ENCODE peak calls at places on chromosomes 2 and 18, in seven cellular contexts. W is astrocyte of the spinal cord, E is upper lobe of right lung, A is transverse colon, U is pancreas, V is left lung, T is WERI-Rb-1. O is an unnamed sample.

GRCh38 chr18:64717026-64717425 is 568.1 kb upstream of the LINC00305 start:
- DNase-seq in W (no peak), E (no peak), A (no peak), U (no peak), V (no peak), T (no peak), O (no peak)

GRCh38 chr2:20465716-20466391 is 19.0 kb downstream of the RHOB start:
- DNase-seq in W (no peak), E (peak), A (no peak), U (no peak), V (peak), T (peak), O (no peak)

GRCh38 chr2:170512271-170512670 is 202.9 kb upstream of the SP5 start:
- DNase-seq in W (no peak), E (no peak), A (no peak), U (no peak), V (no peak), T (peak), O (no peak)

GRCh38 chr2:95552911-95553310 is 38.9 kb upstream of the TRIM43 start:
- DNase-seq in W (peak), E (no peak), A (no peak), U (no peak), V (no peak), T (peak), O (peak)

GRCh38 chr2:237590272-237591020 is at the start of gene RAB17:
- DNase-seq in W (peak), E (peak), A (peak), U (peak), V (peak), T (no peak), O (no peak)

GRCh38 chr2:233448565-233448964 is 94.3 kb downstream of the DGKD start:
- DNase-seq in W (no peak), E (no peak), A (peak), U (no peak), V (peak), T (no peak), O (peak)

GRCh38 chr2:242047963-242048362 is 178.4 kb downstream of the RTP5 start:
- DNase-seq in W (no peak), E (no peak), A (no peak), U (peak), V (no peak), T (no peak), O (no peak)

GRCh38 chr18:62790836-62791772 is 75.8 kb downstream of the PHLPP1 start:
- DNase-seq in W (peak), E (no peak), A (no peak), U (no peak), V (no peak), T (no peak), O (peak)

GRCh38 chr2:170305711-170306110 is 127.8 kb downstream of the MYO3B start:
- DNase-seq in W (no peak), E (no peak), A (no peak), U (no peak), V (no peak), T (no peak), O (no peak)

GRCh38 chr2:153047220-153047619 is 328.8 kb downstream of the ARL6IP6 start:
- DNase-seq in W (no peak), E (no peak), A (no peak), U (no peak), V (no peak), T (no peak), O (no peak)

GRCh38 chr2:8682719-8683667 is 1.1 kb downstream of the ID2 start:
- DNase-seq in W (peak), E (no peak), A (peak), U (peak), V (peak), T (peak), O (peak)

GRCh38 chr2:144451443-144451842 is 68.5 kb downstream of the ZEB2 start:
- DNase-seq in W (no peak), E (no peak), A (no peak), U (no peak), V (no peak), T (no peak), O (no peak)

GRCh38 chr2:144447535-144447934 is 72.4 kb downstream of the ZEB2 start:
- DNase-seq in W (no peak), E (no peak), A (no peak), U (no peak), V (no peak), T (no peak), O (no peak)

GRCh38 chr2:144448389-144449027 is 71.4 kb downstream of the ZEB2 start:
- DNase-seq in W (no peak), E (no peak), A (no peak), U (no peak), V (no peak), T (no peak), O (no peak)

GRCh38 chr2:144446136-144446535 is 73.8 kb downstream of the ZEB2 start:
- DNase-seq in W (no peak), E (no peak), A (no peak), U (no peak), V (no peak), T (no peak), O (no peak)

DNA sequence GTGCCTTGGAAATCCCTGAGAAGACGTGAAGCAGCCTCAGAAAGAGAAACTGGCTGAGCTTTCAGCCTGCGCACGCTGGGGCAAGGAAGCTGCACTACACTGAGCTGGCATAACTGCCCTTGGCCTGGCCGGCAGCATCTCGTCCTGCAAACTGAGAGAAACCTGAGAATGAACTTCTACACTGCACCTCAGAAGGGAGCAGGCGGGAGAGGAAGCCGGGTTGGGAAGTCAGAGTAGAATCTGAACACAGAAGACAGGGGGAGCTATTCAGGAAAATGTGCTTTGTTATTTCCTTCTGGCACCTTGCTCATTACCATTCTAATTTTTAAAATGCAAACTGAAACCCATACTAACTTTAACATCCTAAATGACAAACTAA is 70.9 kb downstream of the ZEB2 start:
- DNase-seq in W (no peak), E (no peak), A (no peak), U (no peak), V (no peak), T (no peak), O (no peak)
- TF ChIP-seq CTCF in W (peak), E (no peak), A (peak), U (no peak), V (peak), T (peak), O (peak)

DNA sequence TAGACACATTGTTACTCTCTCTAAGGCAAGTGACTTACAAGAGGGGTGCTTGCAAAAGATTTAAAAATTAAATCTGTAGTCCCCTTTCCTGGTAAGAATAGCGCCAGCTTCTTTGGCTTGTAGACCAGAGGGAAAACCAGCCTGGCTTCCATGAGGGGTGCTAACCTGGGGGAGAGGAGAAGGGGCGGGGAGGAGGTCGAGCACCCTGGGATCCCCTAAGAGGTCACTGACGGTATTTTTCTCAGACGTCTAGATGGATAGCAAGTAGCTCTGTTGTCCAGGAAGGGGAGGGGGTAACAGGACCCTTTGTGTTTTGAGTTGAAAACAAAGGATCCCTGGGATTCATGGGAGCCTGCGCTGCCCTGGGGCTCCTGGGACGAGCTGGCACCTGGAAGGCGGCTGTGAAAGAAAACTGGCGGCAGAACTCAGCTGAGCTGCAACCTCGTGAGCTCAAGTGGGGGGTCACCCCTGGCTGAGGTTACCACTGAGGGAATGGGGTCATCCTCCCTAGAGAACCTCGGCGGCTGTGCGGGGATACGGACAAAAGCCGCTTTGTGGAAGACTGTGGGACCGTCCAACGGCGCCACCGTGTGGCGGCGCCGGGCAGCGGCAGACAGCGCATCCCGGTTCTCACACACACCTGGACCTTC is 37.8 kb upstream of the MRPL19 start:
- DNase-seq in W (peak), E (peak), A (peak), U (peak), V (peak), T (peak), O (peak)
- H3K4me3 ChIP-seq in W (peak), E (no peak), A (no peak), U (peak), V (no peak), T (peak), O (peak)

GRCh38 chr2:69208023-69208595 is 178.9 kb downstream of the GFPT1 start:
- DNase-seq in W (no peak), E (no peak), A (no peak), U (no peak), V (no peak), T (no peak), O (peak)
- TF ChIP-seq CTCF in W (peak), E (peak), A (no peak), U (no peak), V (no peak), T (peak), O (peak)

DNA sequence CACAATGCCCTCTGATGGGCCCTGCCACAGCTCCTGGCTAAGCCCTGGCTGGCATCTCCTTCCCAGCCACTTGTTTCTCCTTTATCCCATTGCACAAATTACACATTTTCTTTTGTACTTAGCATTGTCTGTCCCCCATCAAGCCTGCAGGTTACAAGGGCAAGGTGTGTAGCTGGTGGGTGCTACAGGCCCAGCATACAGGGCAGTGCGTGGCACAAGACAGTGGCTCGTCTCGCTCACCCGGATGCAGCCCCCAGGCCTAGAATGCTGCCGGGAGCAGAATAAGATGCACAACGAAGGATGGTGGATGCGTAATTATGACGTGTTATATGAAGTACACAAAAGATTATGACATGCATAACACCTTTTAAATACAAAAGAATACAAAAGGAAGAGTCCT is 87.6 kb downstream of the EIPR1 start:
- DNase-seq in W (no peak), E (no peak), A (no peak), U (no peak), V (no peak), T (no peak), O (no peak)
- H3K4me3 ChIP-seq in W (no peak), E (no peak), A (no peak), U (no peak), V (no peak), T (no peak), O (no peak)

DNA sequence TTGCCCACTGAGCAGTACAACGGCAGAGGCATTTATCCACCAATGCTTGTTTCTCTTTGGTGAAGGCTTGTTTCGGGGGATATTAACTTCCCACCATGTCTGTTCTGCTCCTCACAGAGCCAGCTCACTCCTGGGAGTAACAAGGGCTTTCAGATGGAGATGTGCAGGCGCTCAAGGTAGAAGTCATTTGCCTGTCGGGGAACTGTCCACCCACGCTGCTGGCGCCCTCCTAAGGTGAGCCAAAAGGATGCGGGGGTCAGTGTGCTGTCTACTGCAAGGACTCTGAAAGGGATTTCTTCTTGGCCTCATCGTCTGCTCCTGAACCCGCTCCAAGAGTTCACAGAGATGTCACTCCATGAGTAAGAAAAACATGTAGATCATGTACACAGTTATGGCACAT is 57.0 kb upstream of the CYRIA start:
- DNase-seq in W (no peak), E (no peak), A (no peak), U (no peak), V (no peak), T (peak), O (peak)
- TF ChIP-seq CTCF in W (no peak), E (no peak), A (no peak), U (no peak), V (no peak), T (peak), O (peak)

GRCh38 chr2:137706786-137707613 is 257.3 kb upstream of the HNMT start:
- DNase-seq in W (no peak), E (peak), A (no peak), U (peak), V (no peak), T (no peak), O (no peak)
- H3K4me3 ChIP-seq in W (no peak), E (no peak), A (no peak), U (no peak), V (no peak), T (no peak), O (no peak)

GRCh38 chr18:50607374-50607933 is 47.6 kb downstream of the MAPK4 start:
- DNase-seq in W (no peak), E (no peak), A (no peak), U (no peak), V (no peak), T (no peak), O (no peak)
- TF ChIP-seq CTCF in W (no peak), E (no peak), A (no peak), U (no peak), V (no peak), T (no peak), O (no peak)

GRCh38 chr2:196239622-196240587 is 68.5 kb upstream of the STK17B start:
- DNase-seq in W (peak), E (peak), A (peak), U (no peak), V (peak), T (no peak), O (peak)
- H3K4me3 ChIP-seq in W (no peak), E (no peak), A (no peak), U (no peak), V (no peak), T (no peak), O (no peak)

DNA sequence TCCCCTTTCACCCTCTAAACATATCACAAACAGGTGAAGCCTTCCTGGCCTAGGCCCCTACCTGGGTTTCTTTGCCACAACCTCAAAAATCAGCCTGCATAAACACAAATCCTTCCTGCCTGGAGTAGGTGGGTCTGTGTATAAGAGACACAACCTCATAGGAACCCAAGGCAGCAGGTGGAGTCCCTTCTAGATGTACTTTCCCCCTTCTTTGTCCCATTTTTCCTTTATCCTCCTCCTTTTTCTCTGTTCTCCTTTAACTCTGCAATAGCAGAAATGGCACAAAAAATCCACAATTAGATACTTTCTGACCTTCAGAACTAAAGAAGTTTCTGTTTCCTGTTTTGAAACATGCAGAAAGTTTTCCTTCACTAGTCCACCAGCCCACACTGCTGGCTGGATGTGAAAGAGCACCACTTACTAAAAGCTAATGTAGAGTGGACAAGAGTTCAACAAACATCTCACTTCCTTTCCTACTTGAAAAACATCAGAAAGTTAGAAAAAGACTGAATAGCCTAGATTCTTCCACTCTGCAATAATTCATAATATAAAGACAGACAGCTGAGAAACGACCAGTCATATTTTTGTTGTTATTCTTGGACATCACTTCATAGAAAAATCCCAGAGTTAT is 11.2 kb downstream of the SLC40A1 start:
- DNase-seq in W (peak), E (no peak), A (no peak), U (no peak), V (no peak), T (no peak), O (peak)
- TF ChIP-seq CTCF in W (no peak), E (no peak), A (no peak), U (no peak), V (no peak), T (no peak), O (peak)

GRCh38 chr2:24926220-24926601 is 6.2 kb upstream of the ADCY3 start:
- DNase-seq in W (no peak), E (no peak), A (no peak), U (no peak), V (no peak), T (no peak), O (no peak)
- H3K4me3 ChIP-seq in W (no peak), E (peak), A (no peak), U (peak), V (peak), T (no peak), O (peak)